ENCODE peak calls at places on chromosomes 6 and 20, in nine cellular contexts. D is NCI-H510A; S is NB4; P is activated CD8-positive, alpha-beta memory T cell treated with anti-CD3 and anti-CD28 coated beads for 4 hours; R is left cardiac atrium; I is activated naive CD8-positive, alpha-beta T cell treated with anti-CD3 and anti-CD28 coated beads, Interleukin-2, amount 10 ng/mL, durations not matched to agents 7 days and 5 days; K is neural progenitor cell; U is omental fat pad; J is COR-L47. X is an unnamed sample.

GRCh38 chr20:21522479-21523397 is 8.9 kb upstream of the NKX2-2 start:
- DNase-seq in D (no peak), S (no peak), P (no peak), R (no peak), I (peak; percentile 42), K (peak; percentile 76), U (no peak), J (peak; percentile 57), X (no peak)

GRCh38 chr20:60528141-60528540 is 569.9 kb downstream of the CDH26 start:
- DNase-seq in D (no peak), S (no peak), P (no peak), R (no peak), I (no peak), K (no peak), U (no peak), J (no peak), X (no peak)

GRCh38 chr20:62751551-62752150 is 43.0 kb downstream of the NTSR1 start:
- DNase-seq in D (no peak), S (no peak), P (no peak), R (peak; percentile 6), I (no peak), K (no peak), U (no peak), J (no peak), X (no peak)

GRCh38 chr6:85403331-85404015 is 46.4 kb upstream of the NT5E start:
- DNase-seq in D (no peak), S (no peak), P (no peak), R (no peak), I (no peak), K (no peak), U (no peak), J (no peak), X (no peak)

GRCh38 chr20:24148372-24148771 is 159.8 kb upstream of the GGTLC1 start:
- DNase-seq in D (no peak), S (peak; percentile 70), P (peak; percentile 21), R (no peak), I (no peak), K (no peak), U (no peak), J (no peak), X (no peak)

GRCh38 chr6:11251553-11252358 is 19.3 kb upstream of the NEDD9 start:
- DNase-seq in D (no peak), S (no peak), P (no peak), R (peak; percentile 80), I (no peak), K (no peak), U (peak; percentile 54), J (no peak), X (peak; percentile 28)

GRCh38 chr20:2698186-2698817 is 5.7 kb downstream of the EBF4 start:
- DNase-seq in D (no peak), S (no peak), P (no peak), R (no peak), I (no peak), K (no peak), U (no peak), J (no peak), X (no peak)

GRCh38 chr6:150732765-150733539 is 132.6 kb upstream of the MTHFD1L start:
- DNase-seq in D (no peak), S (no peak), P (no peak), R (no peak), I (no peak), K (no peak), U (no peak), J (no peak), X (no peak)

GRCh38 chr6:89834884-89835792 is 5.5 kb downstream of the CASP8AP2 start:
- DNase-seq in D (no peak), S (no peak), P (no peak), R (no peak), I (no peak), K (no peak), U (no peak), J (no peak), X (no peak)

GRCh38 chr6:109458774-109459531 is 3.4 kb upstream of the MICAL1 start:
- DNase-seq in D (no peak), S (peak; percentile 65), P (peak; percentile 35), R (no peak), I (no peak), K (peak; percentile 53), U (no peak), J (no peak), X (no peak)

GRCh38 chr20:37378785-37379598 is 33.1 kb downstream of the SRC start:
- DNase-seq in D (no peak), S (peak; percentile 67), P (no peak), R (no peak), I (no peak), K (no peak), U (no peak), J (no peak), X (peak; percentile 27)

GRCh38 chr6:35728663-35729348 is 8.0 kb upstream of the ARMC12 start:
- DNase-seq in D (peak; percentile 55), S (peak; percentile 91), P (no peak), R (peak; percentile 75), I (peak; percentile 61), K (no peak), U (no peak), J (no peak), X (no peak)

GRCh38 chr6:149990109-149990671 is 26.4 kb downstream of the ULBP1 start:
- DNase-seq in D (no peak), S (no peak), P (no peak), R (no peak), I (no peak), K (peak; percentile 41), U (no peak), J (no peak), X (no peak)

GRCh38 chr6:80527552-80528052 is 421.1 kb downstream of the BCKDHB start:
- DNase-seq in D (peak; percentile 42), S (no peak), P (no peak), R (no peak), I (no peak), K (no peak), U (no peak), J (peak; percentile 76), X (no peak)

GRCh38 chr6:90219168-90219985 is 77.3 kb downstream of the BACH2 start:
- DNase-seq in D (no peak), S (no peak), P (no peak), R (peak; percentile 32), I (no peak), K (peak; percentile 43), U (no peak), J (peak; percentile 17), X (no peak)

GRCh38 chr6:106702451-106703110 is 73.2 kb downstream of the QRSL1 start:
- DNase-seq in D (peak; percentile 58), S (no peak), P (no peak), R (no peak), I (no peak), K (no peak), U (no peak), J (peak; percentile 61), X (no peak)

GRCh38 chr6:22666021-22666420 is 96.7 kb downstream of the HDGFL1 start:
- DNase-seq in D (no peak), S (no peak), P (no peak), R (no peak), I (no peak), K (no peak), U (no peak), J (no peak), X (no peak)

GRCh38 chr6:26575494-26575939 is 21.2 kb upstream of the ABT1 start:
- DNase-seq in D (no peak), S (no peak), P (no peak), R (no peak), I (no peak), K (peak; percentile 58), U (no peak), J (no peak), X (no peak)

GRCh38 chr6:32086661-32087573 is 22.2 kb downstream of the TNXB start:
- DNase-seq in D (no peak), S (peak; percentile 86), P (no peak), R (no peak), I (no peak), K (no peak), U (no peak), J (no peak), X (peak; percentile 51)

X was measured in T1000.